ENCODE peak calls at places on chromosomes 5 and 9, in four cellular contexts. S is GM18507; V is KBM-7; T is activated naive CD4-positive, alpha-beta T cell. I is an unnamed sample.

GRCh38 chr5:172881691-172882370 is 47.8 kb downstream of the ERGIC1 start:
- DNase-seq in V (no peak), S (peak), T (no peak), I (no peak)

GRCh38 chr5:175809531-175810121 is 61.8 kb upstream of the CPLX2 start:
- DNase-seq in V (no peak), T (no peak), S (no peak), I (peak)

GRCh38 chr9:80707120-80707519 is 982.2 kb downstream of the TLE1 start:
- DNase-seq in S (no peak), T (no peak), V (no peak), I (no peak)

GRCh38 chr9:98146101-98146991 is 27.3 kb upstream of the TRIM14 start:
- DNase-seq in T (no peak), S (no peak), V (peak), I (no peak)

GRCh38 chr5:91641730-91642350 is 258.7 kb upstream of the ARRDC3 start:
- DNase-seq in S (no peak), V (peak), T (no peak), I (no peak)

GRCh38 chr5:143635146-143635752 is 176.7 kb upstream of the HMHB1 start:
- DNase-seq in T (no peak), V (no peak), S (no peak), I (no peak)

GRCh38 chr9:37800631-37801286 is at the start of gene DCAF10:
- DNase-seq in S (peak), T (peak), V (peak), I (peak)

GRCh38 chr9:99906403-99907207 is at the start of gene STX17:
- DNase-seq in S (peak), V (peak), T (peak), I (peak)

GRCh38 chr5:150559701-150560100 is 51.8 kb downstream of the NDST1 start:
- DNase-seq in V (no peak), S (no peak), T (no peak), I (no peak)

GRCh38 chr9:131722260-131722659 is 17.6 kb downstream of the RAPGEF1 start:
- DNase-seq in T (no peak), V (no peak), S (no peak), I (no peak)

GRCh38 chr5:71013575-71013974 is 11.6 kb downstream of the NAIP start:
- DNase-seq in T (no peak), S (no peak), V (no peak), I (no peak)

GRCh38 chr5:123125172-123125508 is 36.1 kb downstream of the PRDM6 start:
- DNase-seq in T (no peak), S (no peak), V (no peak), I (no peak)

GRCh38 chr9:114027159-114027895 is 50.8 kb downstream of the AMBP start:
- DNase-seq in S (no peak), V (no peak), T (no peak), I (no peak)

GRCh38 chr5:160188151-160188967 is 40.9 kb upstream of the FABP6 start:
- DNase-seq in T (no peak), V (no peak), S (no peak), I (no peak)

GRCh38 chr5:122835681-122836080 is 9.7 kb upstream of the SNX24 start:
- DNase-seq in T (no peak), V (no peak), S (no peak), I (no peak)

GRCh38 chr9:112867275-112867991 is 23.2 kb downstream of the SLC46A2 start:
- DNase-seq in T (no peak), V (peak), S (no peak), I (no peak)

GRCh38 chr9:20988061-20988460 is 43.4 kb downstream of the HACD4 start:
- DNase-seq in S (no peak), V (no peak), T (no peak), I (no peak)

GRCh38 chr9:37935106-37935505 is 31.2 kb upstream of the SLC25A51 start:
- DNase-seq in S (no peak), V (no peak), T (no peak), I (no peak)

GRCh38 chr5:67246108-67246507 is 49.5 kb upstream of the CD180 start:
- DNase-seq in T (no peak), V (peak), S (no peak), I (no peak)

GRCh38 chr9:134434896-134435506 is 108.7 kb downstream of the RXRA start:
- DNase-seq in V (no peak), T (no peak), S (no peak), I (peak)

GRCh38 chr9:124941689-124942561 is 1.0 kb upstream of the GOLGA1 start:
- DNase-seq in S (peak), V (peak), T (peak), I (no peak)

GRCh38 chr5:113900831-113901230 is 387.3 kb downstream of the YTHDC2 start:
- DNase-seq in V (no peak), S (no peak), T (no peak), I (no peak)

GRCh38 chr5:157820593-157821252 is 38.2 kb downstream of the CLINT1 start:
- DNase-seq in T (no peak), V (peak), S (no peak), I (no peak)

GRCh38 chr9:32701321-32702022 is 66.0 kb upstream of the TAF1L start:
- DNase-seq in S (no peak), V (no peak), T (no peak), I (peak)

GRCh38 chr5:160001457-160001856 is 7.5 kb upstream of the TTC1 start:
- DNase-seq in S (no peak), T (no peak), V (no peak), I (no peak)

GRCh38 chr9:136339173-136339957 is 12.0 kb downstream of the GPSM1 start:
- DNase-seq in V (peak), S (peak), T (no peak), I (no peak)

GRCh38 chr5:1106385-1107166 is 5.3 kb downstream of the SLC12A7 start:
- DNase-seq in V (no peak), S (no peak), T (no peak), I (no peak)

GRCh38 chr5:1292846-1293415 is 1.9 kb downstream of the TERT start:
- DNase-seq in V (no peak), T (no peak), S (no peak), I (no peak)

GRCh38 chr9:88310310-88310980 is 77.8 kb upstream of the SPIN1 start:
- DNase-seq in T (no peak), S (no peak), V (peak), I (no peak)

GRCh38 chr5:10448754-10449345 is 7.2 kb downstream of the ROPN1L start:
- DNase-seq in T (no peak), V (no peak), S (no peak), I (no peak)

GRCh38 chr9:127862075-127863011 is 7.9 kb upstream of the ENG start:
- DNase-seq in S (peak), T (no peak), V (peak), I (no peak)

GRCh38 chr5:34627794-34628193 is 28.3 kb upstream of the RAI14 start:
- DNase-seq in V (no peak), T (no peak), S (no peak), I (no peak)

GRCh38 chr5:72586788-72587530 is 79.7 kb upstream of the ZNF366 start:
- DNase-seq in S (no peak), V (no peak), T (no peak), I (no peak)

GRCh38 chr9:111992523-111992922 is 95.9 kb downstream of the UGCG start:
- DNase-seq in S (no peak), T (no peak), V (no peak), I (no peak)

GRCh38 chr9:89353989-89354388 is 35.7 kb downstream of the SECISBP2 start:
- DNase-seq in S (no peak), T (no peak), V (no peak), I (no peak)

GRCh38 chr5:144504929-144505578 is 334.4 kb downstream of the KCTD16 start:
- DNase-seq in V (no peak), T (no peak), S (no peak), I (no peak)

GRCh38 chr5:6407547-6408259 is 29.4 kb upstream of the MED10 start:
- DNase-seq in S (no peak), T (no peak), V (no peak), I (no peak)

GRCh38 chr5:141356950-141357349 is 2.1 kb downstream of the PCDHGA4 start:
- DNase-seq in T (no peak), V (no peak), S (no peak), I (no peak)

GRCh38 chr5:44614845-44615244 is 193.9 kb upstream of the MRPS30 start:
- DNase-seq in T (no peak), S (no peak), V (no peak), I (no peak)

I was measured in GOT3.